ENCODE peak calls at places on chromosomes 12 and 14, in nine cellular contexts. D is lower lobe of right lung; S is T-helper 2 cell; F is psoas muscle; K is activated CD8-positive, alpha-beta memory T cell treated with anti-CD3 and anti-CD28 coated beads, Interleukin-2, amount 10 ng/mL, durations not matched to agents 7 days and 5 days; Z is left cardiac atrium; J is Calu3; L is choroid plexus epithelial cell; P is mesothelial cell of epicardium. X is an unnamed sample.

GRCh38 chr14:92280554-92281262 is 42.3 kb upstream of the SLC24A4 start:
- DNase-seq in D (no peak), S (no peak), F (no peak), K (peak), Z (no peak), J (no peak), L (peak), P (no peak), X (no peak)

GRCh38 chr12:109740694-109741245 is 27.1 kb downstream of the FAM222A start:
- DNase-seq in D (peak), S (no peak), F (peak), K (no peak), Z (peak), J (no peak), L (no peak), P (peak), X (no peak)

GRCh38 chr14:55450124-55450523 is 9.7 kb upstream of the TBPL2 start:
- DNase-seq in D (no peak), S (no peak), F (no peak), K (no peak), Z (no peak), J (no peak), L (no peak), P (no peak), X (no peak)

GRCh38 chr14:33568935-33569579 is 381.8 kb downstream of the EGLN3 start:
- DNase-seq in D (no peak), S (no peak), F (no peak), K (no peak), Z (no peak), J (no peak), L (peak), P (no peak), X (no peak)

GRCh38 chr12:59079472-59079871 is 159.2 kb upstream of the LRIG3 start:
- DNase-seq in D (no peak), S (no peak), F (no peak), K (no peak), Z (no peak), J (no peak), L (no peak), P (no peak), X (no peak)

GRCh38 chr12:111121840-111122239 is 201.5 kb upstream of the MYL2 start:
- DNase-seq in D (no peak), S (no peak), F (no peak), K (no peak), Z (no peak), J (no peak), L (peak), P (no peak), X (no peak)

GRCh38 chr12:13181375-13182070 is 15.0 kb upstream of the EMP1 start:
- DNase-seq in D (no peak), S (no peak), F (no peak), K (no peak), Z (no peak), J (no peak), L (no peak), P (no peak), X (no peak)

GRCh38 chr12:10366875-10367274 is 23.0 kb downstream of the KLRK1 start:
- DNase-seq in D (no peak), S (no peak), F (no peak), K (no peak), Z (no peak), J (no peak), L (peak), P (no peak), X (no peak)

GRCh38 chr12:6998708-6999451 is 19.4 kb downstream of the LPCAT3 start:
- DNase-seq in D (no peak), S (no peak), F (no peak), K (no peak), Z (no peak), J (no peak), L (no peak), P (no peak), X (no peak)

GRCh38 chr14:65251213-65251612 is 148.9 kb upstream of the MAX start:
- DNase-seq in D (no peak), S (no peak), F (no peak), K (no peak), Z (no peak), J (no peak), L (peak), P (no peak), X (no peak)

GRCh38 chr14:71324767-71325272 is 417.6 kb downstream of the PCNX1 start:
- DNase-seq in D (no peak), S (peak), F (no peak), K (peak), Z (no peak), J (peak), L (peak), P (no peak), X (no peak)

GRCh38 chr12:101459642-101460346 is 15.3 kb upstream of the SPIC start:
- DNase-seq in D (no peak), S (no peak), F (no peak), K (no peak), Z (no peak), J (peak), L (peak), P (no peak), X (no peak)

GRCh38 chr12:5052348-5052747 is 8.7 kb downstream of the KCNA5 start:
- DNase-seq in D (no peak), S (no peak), F (no peak), K (no peak), Z (no peak), J (no peak), L (no peak), P (no peak), X (no peak)

GRCh38 chr12:109739747-109740693 is 26.4 kb downstream of the FAM222A start:
- DNase-seq in D (peak), S (no peak), F (peak), K (no peak), Z (peak), J (no peak), L (no peak), P (peak), X (peak)

GRCh38 chr14:47277703-47278102 is 397.7 kb downstream of the MDGA2 start:
- DNase-seq in D (no peak), S (no peak), F (no peak), K (no peak), Z (no peak), J (no peak), L (peak), P (no peak), X (no peak)

GRCh38 chr12:32605326-32606095 is 73.6 kb upstream of the DNM1L start:
- DNase-seq in D (no peak), S (no peak), F (no peak), K (no peak), Z (no peak), J (peak), L (peak), P (no peak), X (no peak)

GRCh38 chr14:61227893-61228591 is 53.1 kb downstream of the TMEM30B start:
- DNase-seq in D (no peak), S (no peak), F (no peak), K (no peak), Z (no peak), J (no peak), L (no peak), P (no peak), X (no peak)

GRCh38 chr12:24069532-24070395 is 120.3 kb upstream of the SOX5 start:
- DNase-seq in D (no peak), S (no peak), F (no peak), K (no peak), Z (no peak), J (no peak), L (peak), P (no peak), X (no peak)

GRCh38 chr12:52585951-52586350 is 12.3 kb upstream of the KRT74 start:
- DNase-seq in D (no peak), S (peak), F (no peak), K (peak), Z (no peak), J (no peak), L (no peak), P (no peak), X (no peak)

X was measured in heart left ventricle.